ENCODE peak calls at places on chromosomes 3 and 15, in six cellular contexts. I, M, T, A, Z and F are unnamed samples.

GRCh38 chr3:41075958-41076357 is 123.3 kb upstream of the CTNNB1 start:
- DNase-seq in A (peak), I (no peak), Z (no peak), T (no peak), M (peak), F (peak)

GRCh38 chr15:85380860-85381535 is 595 bp downstream of the AKAP13 start:
- DNase-seq in M (peak), A (no peak), Z (no peak), I (peak), T (peak), F (peak)

GRCh38 chr3:28780480-28780879 is 431.9 kb upstream of the AZI2 start:
- DNase-seq in A (no peak), T (no peak), Z (no peak), I (no peak), M (no peak), F (no peak)

GRCh38 chr15:89068325-89068784 is 19.9 kb upstream of the ABHD2 start:
- DNase-seq in A (no peak), M (no peak), I (no peak), T (no peak), Z (peak), F (no peak)

GRCh38 chr3:152352559-152352958 is 83.8 kb downstream of the MBNL1 start:
- DNase-seq in A (no peak), T (no peak), Z (no peak), I (no peak), M (peak), F (no peak)

GRCh38 chr3:186073641-186074040 is 35.2 kb downstream of the ETV5 start:
- DNase-seq in T (no peak), A (no peak), M (no peak), I (no peak), Z (no peak), F (no peak)

GRCh38 chr3:42192334-42193200 is 73.4 kb downstream of the CCK start:
- DNase-seq in I (no peak), M (no peak), Z (peak), T (no peak), A (no peak), F (no peak)

GRCh38 chr3:186871403-186871924 is 29.0 kb downstream of the ADIPOQ start:
- DNase-seq in I (no peak), M (no peak), T (no peak), Z (no peak), A (no peak), F (peak)

DNA sequence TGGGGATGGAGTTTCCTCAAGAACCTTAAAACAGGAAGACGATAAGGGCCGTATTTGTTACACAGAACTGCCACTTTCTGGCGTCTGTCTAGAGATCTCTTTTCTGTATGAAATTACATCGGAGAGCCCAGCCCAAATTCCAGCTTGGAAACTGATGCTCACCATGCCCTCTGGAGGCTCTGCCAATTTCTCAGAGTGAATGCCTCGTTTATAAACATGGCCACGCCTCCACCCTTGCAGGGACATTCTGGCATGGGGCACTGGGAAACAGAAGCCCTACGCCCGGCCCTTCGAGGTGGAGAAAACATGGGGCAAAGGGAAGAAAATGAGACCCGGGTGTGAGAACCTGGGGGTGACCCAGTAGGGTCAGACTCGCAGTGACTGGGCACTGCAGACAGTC is 53.4 kb upstream of the SEC13 start:
- DNase-seq in A (no peak), I (no peak), T (peak), Z (no peak), M (no peak), F (no peak)
- TF ChIP-seq CREB1 in A (no peak), I (no peak), T (no peak), Z (no peak), M (no peak), F (no peak)

DNA sequence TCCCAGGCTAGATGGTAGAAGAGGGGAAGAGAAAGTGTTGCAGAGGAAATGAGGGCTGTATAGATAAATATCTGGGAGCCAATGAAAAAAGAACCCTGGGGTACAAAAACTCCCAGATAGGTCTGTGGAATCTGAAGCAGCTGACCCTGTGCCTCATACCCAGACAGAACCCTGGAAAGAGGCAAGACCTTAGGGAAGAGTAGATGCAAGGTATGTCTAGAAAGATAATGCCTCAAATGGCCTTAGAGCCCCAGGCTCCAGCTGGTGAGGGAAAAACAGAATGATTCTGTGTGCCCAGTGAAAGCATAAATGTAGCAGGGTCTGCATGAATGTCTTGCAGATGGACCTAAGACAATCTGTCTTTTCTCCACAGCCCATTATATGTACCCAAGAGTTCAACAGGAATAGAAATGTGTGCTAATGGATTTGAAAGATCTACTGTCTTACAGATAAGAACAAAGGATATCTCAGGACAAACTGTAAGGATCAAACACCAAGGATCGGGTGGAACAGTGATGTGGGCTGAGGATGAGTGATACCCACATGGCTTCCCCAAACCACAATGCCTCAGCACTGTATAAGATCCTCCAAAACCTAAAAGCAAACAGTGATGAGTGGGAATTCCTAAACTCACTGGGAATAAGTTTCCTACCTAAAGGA is 58.8 kb downstream of the NCEH1 start:
- DNase-seq in Z (no peak), M (no peak), T (no peak), I (no peak), A (no peak), F (no peak)
- TF ChIP-seq CREB1 in Z (no peak), M (no peak), T (no peak), I (no peak), A (no peak), F (no peak)

GRCh38 chr15:41501191-41501917 is 7.7 kb downstream of the ITPKA start:
- DNase-seq in Z (no peak), T (peak), I (peak), A (no peak), M (peak), F (no peak)
- TF ChIP-seq CREB1 in Z (no peak), T (no peak), I (no peak), A (no peak), M (no peak), F (no peak)

GRCh38 chr15:48066456-48066855 is 54.3 kb upstream of the SLC24A5 start:
- DNase-seq in T (no peak), A (no peak), Z (no peak), M (no peak), I (no peak), F (no peak)
- TF ChIP-seq CREB1 in T (no peak), A (no peak), Z (no peak), M (no peak), I (no peak), F (no peak)